ENCODE peak calls at places on chromosomes 7 and 10, in ten cellular contexts. I, H, F, R, X, M, K, P, W and G are unnamed samples.

GRCh38 chr10:90960355-90960814 is 39.5 kb upstream of the ANKRD1 start:
- DNase-seq in H (no peak), F (peak; percentile 17), M (no peak), K (no peak), R (no peak), P (no peak), I (no peak), W (no peak), X (peak; percentile 76), G (no peak)

GRCh38 chr7:8035647-8036518 is 67.3 kb downstream of the GLCCI1 start:
- DNase-seq in F (peak; percentile 13), I (no peak), P (peak; percentile 60), X (peak; percentile 41), W (peak; percentile 64), H (no peak), M (peak; percentile 44), R (no peak), K (peak; percentile 29), G (peak; percentile 62)

GRCh38 chr7:149310113-149310836 is 48.3 kb downstream of the ZNF783 start:
- DNase-seq in K (no peak), X (peak; percentile 80), W (peak; percentile 83), R (peak; percentile 36), P (peak; percentile 83), I (no peak), F (peak; percentile 65), M (peak; percentile 53), H (no peak), G (peak; percentile 63)

GRCh38 chr7:120802751-120803150 is 55.2 kb downstream of the TSPAN12 start:
- DNase-seq in X (no peak), W (no peak), P (no peak), I (no peak), H (no peak), R (no peak), K (no peak), M (no peak), F (no peak), G (no peak)

GRCh38 chr7:36764929-36765328 is 40.6 kb upstream of the AOAH start:
- DNase-seq in I (peak; percentile 24), H (no peak), F (no peak), W (peak; percentile 30), X (no peak), K (no peak), R (no peak), M (no peak), P (no peak), G (no peak)

GRCh38 chr7:132932321-132933075 is 149.4 kb downstream of the CHCHD3 start:
- DNase-seq in H (no peak), K (peak; percentile 88), P (no peak), F (no peak), M (no peak), X (no peak), I (no peak), R (no peak), W (peak; percentile 47), G (no peak)

GRCh38 chr7:115477193-115477651 is 553.3 kb downstream of the TFEC start:
- DNase-seq in I (no peak), X (no peak), W (peak; percentile 70), M (no peak), F (peak; percentile 59), H (no peak), R (no peak), K (peak; percentile 77), P (no peak), G (no peak)

GRCh38 chr10:46248651-46249131 is 38.1 kb upstream of the ANTXRL start:
- DNase-seq in X (no peak), W (no peak), H (no peak), F (no peak), M (no peak), R (no peak), K (no peak), P (no peak), I (no peak), G (no peak)

GRCh38 chr7:143205560-143206293 is 16.1 kb upstream of the TAS2R40 start:
- DNase-seq in R (peak; percentile 25), P (peak; percentile 58), F (no peak), I (peak; percentile 83), W (no peak), K (no peak), M (no peak), H (no peak), X (no peak), G (peak; percentile 60)

GRCh38 chr10:124063736-124064135 is 29.7 kb downstream of the CHST15 start:
- DNase-seq in P (no peak), X (peak; percentile 82), M (peak; percentile 32), W (no peak), K (no peak), F (peak; percentile 52), H (no peak), I (peak; percentile 64), R (no peak), G (peak; percentile 74)

GRCh38 chr7:2016761-2017482 is 215.8 kb downstream of the MAD1L1 start:
- DNase-seq in R (no peak), W (no peak), X (no peak), F (no peak), P (no peak), H (no peak), M (no peak), K (peak; percentile 39), I (no peak), G (no peak)

GRCh38 chr7:106552645-106553445 is 108.1 kb downstream of the CCDC71L start:
- DNase-seq in R (no peak), M (no peak), P (peak; percentile 87), X (no peak), I (no peak), H (no peak), K (no peak), F (no peak), W (no peak), G (peak; percentile 48)

DNA sequence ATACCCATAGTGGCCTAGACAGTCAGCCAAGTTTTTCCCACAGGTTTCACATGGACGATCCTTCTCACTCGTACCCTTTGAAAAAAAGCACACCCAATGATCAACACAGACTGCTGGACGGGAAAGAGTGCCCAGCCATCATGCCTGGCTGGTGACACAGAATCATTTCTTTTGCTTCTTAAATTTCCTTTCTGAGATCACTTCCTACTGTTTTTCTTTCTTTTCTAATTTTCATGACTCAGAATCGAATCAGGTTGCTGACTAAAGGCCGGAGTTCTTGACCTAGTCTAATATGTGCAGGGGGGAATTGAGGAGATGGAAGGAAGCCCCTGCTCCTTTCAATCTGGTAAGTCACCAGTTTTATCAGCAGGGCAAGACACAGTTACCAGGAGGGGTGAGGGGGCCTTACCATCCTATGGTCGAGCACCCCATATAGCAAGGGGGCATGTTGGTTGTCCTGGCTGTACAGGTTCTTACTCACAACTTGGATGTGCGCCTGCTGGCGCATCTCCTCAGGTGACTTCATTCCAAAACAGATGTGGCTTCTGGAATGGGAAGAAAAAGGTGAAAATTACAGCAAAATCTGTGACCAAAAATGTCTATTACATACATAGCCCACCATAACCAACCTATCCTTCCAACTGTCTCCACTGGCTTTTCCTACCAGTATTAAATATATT is 3.5 kb downstream of the POLR3A start:
- DNase-seq in M (no peak), R (no peak), I (no peak), K (no peak), P (no peak), H (no peak), F (no peak), W (no peak), X (peak; percentile 100), G (no peak)
- H3K36me3 ChIP-seq in M (peaks cover 30% of the 10 kb centered on the region), R (peaks cover 41% of the 10 kb centered on the region), I (peaks cover 64% of the 10 kb centered on the region), K (peaks cover 5% of the 10 kb centered on the region), P (peaks cover 37% of the 10 kb centered on the region), H (peaks cover 36% of the 10 kb centered on the region), F (peaks cover 6% of the 10 kb centered on the region), W (peaks cover 62% of the 10 kb centered on the region), X (peaks cover 44% of the 10 kb centered on the region), G (peaks cover 72% of the 10 kb centered on the region)

DNA sequence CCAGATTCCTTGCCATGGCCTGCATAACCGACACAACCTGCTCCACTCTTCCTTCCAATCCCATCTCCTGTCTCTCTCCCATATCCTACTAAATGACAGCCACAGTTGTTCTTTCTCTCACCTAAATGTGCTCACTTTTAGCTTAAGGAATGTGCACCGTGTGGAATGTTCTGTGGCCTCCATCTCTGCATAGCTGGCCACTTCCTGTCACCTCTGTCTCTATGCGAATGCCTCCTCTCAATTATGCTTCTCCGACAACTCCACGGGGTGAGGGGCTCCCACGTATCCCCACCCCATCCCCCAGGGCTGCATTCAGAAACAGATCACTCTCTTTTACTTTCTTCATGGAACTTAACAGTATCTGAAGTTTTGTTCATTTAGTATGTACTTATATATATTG is 110.7 kb downstream of the RAB18 start:
- DNase-seq in K (no peak), H (no peak), W (peak; percentile 67), R (no peak), M (no peak), F (no peak), P (no peak), X (no peak), I (no peak), G (no peak)
- H3K79me2 ChIP-seq in K (no peaks in the 10 kb centered on the region), H (no peaks in the 10 kb centered on the region), W (no peaks in the 10 kb centered on the region), R (no peaks in the 10 kb centered on the region), M (no peaks in the 10 kb centered on the region), F (no peaks in the 10 kb centered on the region), P (no peaks in the 10 kb centered on the region), X (no peaks in the 10 kb centered on the region), I (no peaks in the 10 kb centered on the region), G (no peaks in the 10 kb centered on the region)

GRCh38 chr7:137696376-137696775 is 150.4 kb downstream of the DGKI start:
- DNase-seq in F (no peak), R (no peak), P (no peak), M (no peak), I (no peak), W (no peak), H (no peak), X (no peak), K (no peak), G (no peak)
- H3K4me3 ChIP-seq in F (no peak overlapping the region), R (no peak overlapping the region), P (no peak overlapping the region), M (no peak overlapping the region), I (no peak overlapping the region), W (no peak overlapping the region), H (no peak overlapping the region), X (no peak overlapping the region), K (no peak overlapping the region), G (no peak overlapping the region)

GRCh38 chr7:87218941-87219544 is 489 bp downstream of the TMEM243 start:
- DNase-seq in I (peak; percentile 38), K (peak; percentile 61), R (peak; percentile 47), M (peak; percentile 28), P (peak; percentile 78), W (peak; percentile 77), X (peak; percentile 57), F (peak; percentile 48), H (peak; percentile 25), G (peak; percentile 87)

GRCh38 chr7:87219545-87220025 is at the start of gene TMEM243:
- DNase-seq in M (peak; percentile 31), X (peak; percentile 54), I (peak; percentile 86), K (peak; percentile 67), H (no peak), W (peak; percentile 65), F (peak; percentile 83), R (peak; percentile 64), P (peak; percentile 96), G (peak; percentile 92)

GRCh38 chr7:87217983-87218653 is 1.4 kb downstream of the TMEM243 start:
- DNase-seq in F (no peak), X (no peak), R (no peak), I (no peak), W (no peak), H (no peak), P (no peak), K (no peak), M (no peak), G (no peak)

GRCh38 chr7:87215051-87215450 is 4.5 kb downstream of the TMEM243 start:
- DNase-seq in K (no peak), R (no peak), W (no peak), M (no peak), F (no peak), X (no peak), I (no peak), P (no peak), H (no peak), G (peak; percentile 78)

GRCh38 chr7:87216701-87217508 is 2.6 kb downstream of the TMEM243 start:
- DNase-seq in P (peak; percentile 79), W (no peak), H (no peak), R (no peak), K (no peak), M (no peak), X (no peak), F (no peak), I (no peak), G (peak; percentile 92)
- H3K36me3 ChIP-seq in P (peaks cover 15% of the 10 kb centered on the region), W (no peaks in the 10 kb centered on the region), H (no peaks in the 10 kb centered on the region), R (no peaks in the 10 kb centered on the region), K (no peaks in the 10 kb centered on the region), M (no peaks in the 10 kb centered on the region), X (no peaks in the 10 kb centered on the region), F (no peaks in the 10 kb centered on the region), I (peaks cover 20% of the 10 kb centered on the region), G (peaks cover 64% of the 10 kb centered on the region)